ENCODE peak calls at places on chromosomes 6 and 20, in seven cellular contexts. One of them, this sample, is unnamed.

GRCh38 chr6:72245565-72245964 is 359.2 kb downstream of the RIMS1 start:
- DNase-seq in H1: no peak
- DNase-seq in SK-N-SH: no peak
- DNase-seq in HepG2: no peak
- DNase-seq in K562: no peak
- DNase-seq in HCT116: no peak
- DNase-seq in GM12878: no peak
- DNase-seq in this sample: no peak

GRCh38 chr20:10603971-10604864 is 69.6 kb downstream of the JAG1 start:
- DNase-seq in H1: no peak
- DNase-seq in SK-N-SH: no peak
- DNase-seq in HepG2: peak
- DNase-seq in K562: no peak
- DNase-seq in HCT116: peak
- DNase-seq in GM12878: no peak
- DNase-seq in this sample: no peak

GRCh38 chr20:9025643-9026042 is 43.2 kb upstream of the PLCB4 start:
- DNase-seq in H1: no peak
- DNase-seq in SK-N-SH: no peak
- DNase-seq in HepG2: no peak
- DNase-seq in K562: peak
- DNase-seq in HCT116: no peak
- DNase-seq in GM12878: no peak
- DNase-seq in this sample: no peak

GRCh38 chr6:41723178-41723935 is 12.1 kb downstream of the TFEB start:
- DNase-seq in H1: no peak
- DNase-seq in SK-N-SH: no peak
- DNase-seq in HepG2: peak
- DNase-seq in K562: peak
- DNase-seq in HCT116: no peak
- DNase-seq in GM12878: no peak
- DNase-seq in this sample: no peak

GRCh38 chr20:49335456-49335855 is 57.6 kb upstream of the ZNFX1 start:
- DNase-seq in H1: no peak
- DNase-seq in SK-N-SH: no peak
- DNase-seq in HepG2: no peak
- DNase-seq in K562: no peak
- DNase-seq in HCT116: no peak
- DNase-seq in GM12878: no peak
- DNase-seq in this sample: no peak

GRCh38 chr6:100338090-100338489 is 126.6 kb downstream of the SIM1 start:
- DNase-seq in H1: no peak
- DNase-seq in SK-N-SH: no peak
- DNase-seq in HepG2: no peak
- DNase-seq in K562: no peak
- DNase-seq in HCT116: no peak
- DNase-seq in GM12878: no peak
- DNase-seq in this sample: no peak

GRCh38 chr6:117870477-117871243 is 36.4 kb upstream of the SLC35F1 start:
- DNase-seq in H1: no peak
- DNase-seq in SK-N-SH: no peak
- DNase-seq in HepG2: no peak
- DNase-seq in K562: no peak
- DNase-seq in HCT116: no peak
- DNase-seq in GM12878: no peak
- DNase-seq in this sample: no peak

GRCh38 chr20:16096756-16097326 is 476.4 kb downstream of the KIF16B start:
- DNase-seq in H1: no peak
- DNase-seq in SK-N-SH: no peak
- DNase-seq in HepG2: no peak
- DNase-seq in K562: no peak
- DNase-seq in HCT116: no peak
- DNase-seq in GM12878: no peak
- DNase-seq in this sample: no peak

GRCh38 chr6:29301401-29301800 is at the start of gene OR14J1:
- DNase-seq in H1: no peak
- DNase-seq in SK-N-SH: no peak
- DNase-seq in HepG2: no peak
- DNase-seq in K562: no peak
- DNase-seq in HCT116: no peak
- DNase-seq in GM12878: no peak
- DNase-seq in this sample: no peak

GRCh38 chr6:148440877-148441453 is 98.3 kb downstream of the SASH1 start:
- DNase-seq in H1: peak
- DNase-seq in SK-N-SH: no peak
- DNase-seq in HepG2: peak
- DNase-seq in K562: no peak
- DNase-seq in HCT116: peak
- DNase-seq in GM12878: no peak
- DNase-seq in this sample: peak

GRCh38 chr20:45919951-45920794 is 8.2 kb upstream of the PLTP start:
- DNase-seq in H1: no peak
- DNase-seq in SK-N-SH: peak
- DNase-seq in HepG2: no peak
- DNase-seq in K562: no peak
- DNase-seq in HCT116: no peak
- DNase-seq in GM12878: no peak
- DNase-seq in this sample: no peak

GRCh38 chr6:117481278-117481925 is 1.1 kb upstream of the DCBLD1 start:
- DNase-seq in H1: peak
- DNase-seq in SK-N-SH: no peak
- DNase-seq in HepG2: peak
- DNase-seq in K562: peak
- DNase-seq in HCT116: no peak
- DNase-seq in GM12878: no peak
- DNase-seq in this sample: no peak

GRCh38 chr6:5514353-5514752 is 253.0 kb downstream of the FARS2 start:
- DNase-seq in H1: no peak
- DNase-seq in SK-N-SH: no peak
- DNase-seq in HepG2: no peak
- DNase-seq in K562: no peak
- DNase-seq in HCT116: no peak
- DNase-seq in GM12878: no peak
- DNase-seq in this sample: no peak

GRCh38 chr6:30260036-30260504 is 46.9 kb upstream of the TRIM26 start:
- DNase-seq in H1: peak
- DNase-seq in SK-N-SH: no peak
- DNase-seq in HepG2: no peak
- DNase-seq in K562: no peak
- DNase-seq in HCT116: no peak
- DNase-seq in GM12878: no peak
- DNase-seq in this sample: no peak

GRCh38 chr6:10180138-10181074 is 234.5 kb downstream of the TFAP2A start:
- DNase-seq in H1: no peak
- DNase-seq in SK-N-SH: no peak
- DNase-seq in HepG2: no peak
- DNase-seq in K562: no peak
- DNase-seq in HCT116: no peak
- DNase-seq in GM12878: no peak
- DNase-seq in this sample: no peak

GRCh38 chr6:66662196-66662595 is 955.2 kb upstream of the EYS start:
- DNase-seq in H1: no peak
- DNase-seq in SK-N-SH: peak
- DNase-seq in HepG2: peak
- DNase-seq in K562: no peak
- DNase-seq in HCT116: no peak
- DNase-seq in GM12878: no peak
- DNase-seq in this sample: peak

GRCh38 chr6:87945181-87945580 is 102.5 kb upstream of the SPACA1 start:
- DNase-seq in H1: no peak
- DNase-seq in SK-N-SH: no peak
- DNase-seq in HepG2: no peak
- DNase-seq in K562: no peak
- DNase-seq in HCT116: no peak
- DNase-seq in GM12878: no peak
- DNase-seq in this sample: no peak

GRCh38 chr20:48025061-48025515 is 239.8 kb upstream of the SULF2 start:
- DNase-seq in H1: peak
- DNase-seq in SK-N-SH: peak
- DNase-seq in HepG2: no peak
- DNase-seq in K562: no peak
- DNase-seq in HCT116: no peak
- DNase-seq in GM12878: no peak
- DNase-seq in this sample: no peak
- TF ChIP-seq JUND in H1: no peak
- TF ChIP-seq JUND in SK-N-SH: no peak
- TF ChIP-seq JUND in HepG2: no peak
- TF ChIP-seq JUND in K562: no peak
- TF ChIP-seq JUND in HCT116: no peak
- TF ChIP-seq JUND in GM12878: no peak
- TF ChIP-seq JUND in this sample: no peak

GRCh38 chr20:44051661-44052000 is 135.4 kb downstream of the JPH2 start:
- DNase-seq in H1: no peak
- DNase-seq in SK-N-SH: no peak
- DNase-seq in HepG2: no peak
- DNase-seq in K562: no peak
- DNase-seq in HCT116: no peak
- DNase-seq in GM12878: no peak
- DNase-seq in this sample: no peak
- TF ChIP-seq JUND in H1: no peak
- TF ChIP-seq JUND in SK-N-SH: no peak
- TF ChIP-seq JUND in HepG2: no peak
- TF ChIP-seq JUND in K562: no peak
- TF ChIP-seq JUND in HCT116: no peak
- TF ChIP-seq JUND in GM12878: no peak
- TF ChIP-seq JUND in this sample: no peak

DNA sequence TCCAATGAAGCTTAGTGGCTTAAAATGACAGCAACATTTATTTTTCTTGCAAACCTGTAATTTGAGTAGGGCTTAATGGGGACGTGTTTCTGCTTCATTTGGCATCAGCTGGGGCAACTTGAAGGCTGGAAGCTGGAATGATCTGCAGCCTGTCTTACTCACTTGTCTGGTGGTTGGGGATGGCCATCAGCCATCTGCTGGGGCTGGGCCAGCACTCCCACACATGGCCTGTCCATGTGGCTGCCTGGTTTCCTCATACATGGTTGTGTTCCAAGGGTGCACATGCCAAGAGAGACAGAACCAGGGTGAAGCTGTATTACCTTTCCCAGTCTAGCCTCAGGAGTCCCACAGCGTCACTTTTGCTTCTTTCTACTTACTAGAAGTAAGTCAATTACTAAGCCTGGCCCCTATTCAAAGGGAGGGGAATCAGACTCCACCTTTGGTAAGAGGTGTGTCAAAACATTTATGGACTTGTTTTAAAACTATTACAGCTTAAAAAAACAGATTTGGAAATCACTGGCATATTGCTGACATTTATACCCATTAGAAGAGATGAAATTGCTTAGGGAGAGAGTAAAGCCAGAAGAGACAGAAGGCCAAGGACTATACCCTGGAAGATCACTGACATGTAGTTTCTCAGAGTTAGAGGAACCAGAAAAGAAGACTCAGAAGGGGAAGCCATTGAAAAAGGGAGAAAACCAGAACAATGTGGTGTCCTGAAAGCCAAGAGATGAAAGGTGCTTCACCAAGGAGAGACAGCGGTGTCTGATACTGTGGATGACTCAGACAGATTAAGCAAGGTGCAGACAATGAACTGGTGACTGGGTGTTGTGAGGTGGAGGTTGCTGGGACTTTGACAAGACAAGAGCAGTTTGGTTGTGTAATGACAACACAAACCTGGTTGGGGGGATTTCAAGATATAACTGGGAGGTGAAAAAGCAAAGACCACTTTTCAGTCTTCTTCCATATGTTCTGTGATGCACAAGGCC is 345.2 kb downstream of the GJA1 start:
- DNase-seq in H1: no peak
- DNase-seq in SK-N-SH: no peak
- DNase-seq in HepG2: no peak
- DNase-seq in K562: no peak
- DNase-seq in HCT116: peak
- DNase-seq in GM12878: no peak
- DNase-seq in this sample: no peak
- TF ChIP-seq JUND in H1: no peak
- TF ChIP-seq JUND in SK-N-SH: peak
- TF ChIP-seq JUND in HepG2: no peak
- TF ChIP-seq JUND in K562: no peak
- TF ChIP-seq JUND in HCT116: peak
- TF ChIP-seq JUND in GM12878: no peak
- TF ChIP-seq JUND in this sample: no peak

GRCh38 chr20:35232575-35232974 is 6.1 kb downstream of the MMP24 start:
- DNase-seq in H1: no peak
- DNase-seq in SK-N-SH: no peak
- DNase-seq in HepG2: no peak
- DNase-seq in K562: no peak
- DNase-seq in HCT116: no peak
- DNase-seq in GM12878: no peak
- DNase-seq in this sample: no peak
- TF ChIP-seq JUND in H1: no peak
- TF ChIP-seq JUND in SK-N-SH: peak
- TF ChIP-seq JUND in HepG2: no peak
- TF ChIP-seq JUND in K562: no peak
- TF ChIP-seq JUND in HCT116: no peak
- TF ChIP-seq JUND in GM12878: no peak
- TF ChIP-seq JUND in this sample: no peak

DNA sequence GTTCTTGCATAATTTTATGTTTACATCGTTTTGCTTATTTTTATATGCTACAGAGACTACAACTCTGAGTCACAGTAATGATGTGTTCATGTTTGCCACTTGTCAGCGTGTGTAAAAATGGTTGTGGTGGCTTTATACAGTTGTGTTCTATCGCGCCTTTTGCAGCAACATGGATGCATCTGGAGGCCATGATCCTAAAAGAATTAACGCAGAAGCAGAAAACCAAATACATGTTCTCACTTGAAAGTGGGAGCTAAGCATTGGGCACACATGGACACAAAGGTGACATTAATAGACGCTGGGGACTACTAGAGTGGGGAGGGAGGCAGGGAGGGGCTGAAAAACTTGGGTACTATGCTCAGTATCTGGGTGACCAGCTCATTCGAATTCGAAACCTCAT is 996 bp upstream of the SEC23B start:
- DNase-seq in H1: no peak
- DNase-seq in SK-N-SH: no peak
- DNase-seq in HepG2: no peak
- DNase-seq in K562: no peak
- DNase-seq in HCT116: no peak
- DNase-seq in GM12878: no peak
- DNase-seq in this sample: no peak
- TF ChIP-seq JUND in H1: no peak
- TF ChIP-seq JUND in SK-N-SH: no peak
- TF ChIP-seq JUND in HepG2: no peak
- TF ChIP-seq JUND in K562: no peak
- TF ChIP-seq JUND in HCT116: peak
- TF ChIP-seq JUND in GM12878: no peak
- TF ChIP-seq JUND in this sample: no peak

GRCh38 chr20:1338801-1339200 is 9.9 kb upstream of the SDCBP2 start:
- DNase-seq in H1: peak
- DNase-seq in SK-N-SH: no peak
- DNase-seq in HepG2: no peak
- DNase-seq in K562: no peak
- DNase-seq in HCT116: no peak
- DNase-seq in GM12878: no peak
- DNase-seq in this sample: no peak
- TF ChIP-seq JUND in H1: no peak
- TF ChIP-seq JUND in SK-N-SH: no peak
- TF ChIP-seq JUND in HepG2: no peak
- TF ChIP-seq JUND in K562: no peak
- TF ChIP-seq JUND in HCT116: no peak
- TF ChIP-seq JUND in GM12878: no peak
- TF ChIP-seq JUND in this sample: no peak